ENCODE peak calls at places on chromosomes 11 and 22, in five cellular contexts. X, P, M, G and D are unnamed samples.

GRCh38 chr11:59417023-59417422 is 9.2 kb downstream of the OR5A2 start:
- DNase-seq in X (no peak), P (no peak), M (no peak), G (no peak), D (peak)

GRCh38 chr11:116563028-116563712 is 209.6 kb downstream of the BUD13 start:
- DNase-seq in X (peak), P (no peak), M (no peak), G (no peak), D (no peak)

GRCh38 chr11:57323503-57324153 is 1.1 kb downstream of the TNKS1BP1 start:
- DNase-seq in X (peak), P (no peak), M (no peak), G (no peak), D (no peak)

GRCh38 chr22:24156146-24156914 is 25.0 kb upstream of the SUSD2 start:
- DNase-seq in X (no peak), P (peak), M (no peak), G (peak), D (peak)

GRCh38 chr11:128323381-128323780 is 264.0 kb downstream of the ETS1 start:
- DNase-seq in X (peak), P (no peak), M (no peak), G (peak), D (peak)

GRCh38 chr11:29227816-29228215 is 789.0 kb downstream of the KCNA4 start:
- DNase-seq in X (no peak), P (no peak), M (no peak), G (no peak), D (no peak)

GRCh38 chr11:27153136-27153535 is 112.5 kb downstream of the BBOX1 start:
- DNase-seq in X (no peak), P (no peak), M (no peak), G (no peak), D (no peak)

GRCh38 chr11:16000065-16000464 is 356.3 kb downstream of the SOX6 start:
- DNase-seq in X (no peak), P (no peak), M (no peak), G (no peak), D (no peak)

GRCh38 chr11:83219095-83219494 is 25.6 kb downstream of the ANKRD42 start:
- DNase-seq in X (no peak), P (no peak), M (no peak), G (peak), D (no peak)

GRCh38 chr11:122791411-122791810 is 46.9 kb upstream of the CRTAM start:
- DNase-seq in X (no peak), P (no peak), M (no peak), G (no peak), D (no peak)

GRCh38 chr11:123653405-123653996 is 923 bp downstream of the SCN3B start:
- DNase-seq in X (no peak), P (no peak), M (no peak), G (no peak), D (no peak)

GRCh38 chr11:62062223-62062861 is 61.5 kb upstream of the INCENP start:
- DNase-seq in X (no peak), P (no peak), M (no peak), G (no peak), D (no peak)

GRCh38 chr11:78325274-78325781 is 92.3 kb downstream of the GAB2 start:
- DNase-seq in X (no peak), P (no peak), M (no peak), G (no peak), D (peak)

GRCh38 chr11:100872951-100873350 is 185.9 kb downstream of the ARHGAP42 start:
- DNase-seq in X (no peak), P (no peak), M (no peak), G (no peak), D (no peak)

GRCh38 chr11:42175203-42175602 is 715.8 kb upstream of the LRRC4C start:
- DNase-seq in X (no peak), P (no peak), M (no peak), G (no peak), D (no peak)

GRCh38 chr22:47372111-47372581 is 609.7 kb downstream of the TBC1D22A start:
- DNase-seq in X (no peak), P (no peak), M (peak), G (no peak), D (no peak)

GRCh38 chr22:26172389-26172990 is 3.2 kb downstream of the SEZ6L start:
- DNase-seq in X (peak), P (peak), M (no peak), G (peak), D (peak)

GRCh38 chr11:28965824-28966223 is 857.6 kb downstream of the METTL15 start:
- DNase-seq in X (no peak), P (no peak), M (no peak), G (no peak), D (no peak)

GRCh38 chr11:976431-977160 is 50.9 kb downstream of the AP2A2 start:
- DNase-seq in X (no peak), P (no peak), M (no peak), G (no peak), D (peak)

GRCh38 chr11:19441752-19442553 is 201.2 kb upstream of the E2F8 start:
- DNase-seq in X (no peak), P (no peak), M (no peak), G (no peak), D (no peak)

GRCh38 chr22:48844096-48844675 is 983.5 kb downstream of the BRD1 start:
- DNase-seq in X (no peak), P (no peak), M (no peak), G (no peak), D (no peak)

GRCh38 chr22:31094741-31095140 is 12.6 kb downstream of the SELENOM start:
- DNase-seq in X (no peak), P (no peak), M (no peak), G (no peak), D (no peak)

GRCh38 chr11:26805001-26805400 is 83.1 kb upstream of the SLC5A12 start:
- DNase-seq in X (no peak), P (no peak), M (no peak), G (peak), D (no peak)

GRCh38 chr11:6427516-6427915 is 8.6 kb upstream of the APBB1 start:
- DNase-seq in X (no peak), P (no peak), M (no peak), G (peak), D (no peak)

GRCh38 chr11:61350803-61351202 is 10.9 kb downstream of the CYB561A3 start:
- DNase-seq in X (no peak), P (no peak), M (no peak), G (no peak), D (no peak)

GRCh38 chr11:73585834-73586575 is 11.9 kb downstream of the FAM168A start:
- DNase-seq in X (no peak), P (no peak), M (no peak), G (no peak), D (no peak)

DNA sequence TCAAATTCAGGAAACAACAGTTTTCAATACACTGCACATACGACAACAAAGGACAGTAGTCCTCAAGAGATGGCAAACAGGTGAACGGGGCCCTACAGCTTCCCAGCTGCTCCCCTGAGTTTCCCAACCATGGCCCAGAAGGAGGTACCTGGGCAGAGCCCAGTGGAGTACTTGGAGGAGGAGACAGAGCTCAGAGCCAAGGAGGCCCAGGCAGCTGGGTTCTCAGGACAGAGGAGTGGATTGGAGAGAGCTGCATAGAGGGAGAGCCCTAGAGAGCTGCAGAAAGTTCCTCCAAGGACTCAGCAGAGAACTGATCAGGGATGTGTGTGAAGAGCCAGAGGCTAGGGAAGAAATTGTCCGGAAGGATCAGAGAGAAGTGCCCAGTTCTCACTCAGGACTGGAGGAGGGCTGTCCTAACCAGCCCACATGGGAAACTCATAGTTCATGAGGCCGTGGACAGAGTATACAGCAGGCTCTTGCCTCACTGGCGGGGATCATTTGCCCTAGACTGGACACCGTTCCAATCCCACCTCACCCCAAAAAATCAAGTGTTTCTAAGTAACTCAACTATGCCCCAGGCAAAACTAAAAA is 7.6 kb upstream of the ASCL2 start:
- DNase-seq in X (no peak), P (no peak), M (no peak), G (peak), D (no peak)
- H3K4me3 ChIP-seq in X (no peak), P (no peak), M (no peak), G (no peak), D (no peak)

GRCh38 chr22:35838849-35839646 is 121.4 kb downstream of the APOL5 start:
- DNase-seq in X (peak), P (peak), M (peak), G (peak), D (peak)
- H3K4me3 ChIP-seq in X (no peak), P (peak), M (peak), G (peak), D (no peak)

GRCh38 chr22:29308148-29308790 is 1.8 kb downstream of the GAS2L1 start:
- DNase-seq in X (no peak), P (no peak), M (no peak), G (no peak), D (no peak)

GRCh38 chr22:29307658-29308147 is 1.3 kb downstream of the GAS2L1 start:
- DNase-seq in X (no peak), P (no peak), M (no peak), G (no peak), D (no peak)

GRCh38 chr22:29306830-29307657 is 594 bp downstream of the GAS2L1 start:
- DNase-seq in X (peak), P (peak), M (peak), G (peak), D (peak)

GRCh38 chr22:29305836-29306174 is 645 bp upstream of the GAS2L1 start:
- DNase-seq in X (no peak), P (no peak), M (peak), G (no peak), D (no peak)

GRCh38 chr22:29306175-29306829 is at the start of gene GAS2L1:
- DNase-seq in X (peak), P (peak), M (peak), G (peak), D (peak)
- H3K4me3 ChIP-seq in X (peak), P (peak), M (peak), G (peak), D (peak)

GRCh38 chr11:102306817-102307814 is 10.2 kb upstream of the BIRC3 start:
- DNase-seq in X (peak), P (no peak), M (no peak), G (no peak), D (peak)

GRCh38 chr11:102304686-102305085 is 12.6 kb upstream of the BIRC3 start:
- DNase-seq in X (no peak), P (no peak), M (no peak), G (no peak), D (no peak)

GRCh38 chr11:102306048-102306575 is 11.2 kb upstream of the BIRC3 start:
- DNase-seq in X (peak), P (no peak), M (no peak), G (no peak), D (no peak)

GRCh38 chr11:102305352-102306047 is 11.8 kb upstream of the BIRC3 start:
- DNase-seq in X (no peak), P (no peak), M (no peak), G (no peak), D (no peak)

DNA sequence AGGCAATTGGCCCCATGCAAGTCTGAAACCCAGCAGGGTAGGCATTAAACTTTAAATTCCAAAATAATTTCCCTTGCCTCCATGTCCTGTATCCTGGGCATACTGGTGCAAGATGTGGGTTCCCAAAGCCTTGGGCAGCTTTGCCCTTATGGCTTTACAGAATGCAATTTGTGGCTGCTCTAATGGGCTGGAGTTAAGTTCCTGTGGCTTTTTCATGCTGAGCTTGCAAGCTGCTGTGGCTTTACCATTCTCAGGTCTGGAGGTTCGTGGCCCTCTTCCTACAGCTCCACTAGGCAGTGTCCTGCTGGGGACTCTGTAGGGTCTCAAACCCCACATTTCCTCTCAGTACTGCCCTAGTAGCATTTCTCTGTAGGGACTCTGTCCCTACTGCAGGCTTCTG is 15.0 kb upstream of the BIRC3 start:
- DNase-seq in X (no peak), P (no peak), M (no peak), G (no peak), D (no peak)
- H3K4me3 ChIP-seq in X (no peak), P (no peak), M (no peak), G (no peak), D (no peak)

GRCh38 chr11:45658292-45658991 is 7.0 kb downstream of the CHST1 start:
- DNase-seq in X (peak), P (no peak), M (peak), G (peak), D (no peak)
- H3K4me3 ChIP-seq in X (no peak), P (no peak), M (no peak), G (peak), D (no peak)

GRCh38 chr11:12008790-12009616 is 577 bp upstream of the DKK3 start:
- DNase-seq in X (no peak), P (peak), M (peak), G (peak), D (no peak)

GRCh38 chr11:12007769-12008737 is at the start of gene DKK3:
- DNase-seq in X (no peak), P (peak), M (no peak), G (peak), D (no peak)

GRCh38 chr11:12006552-12007229 is 1.7 kb downstream of the DKK3 start:
- DNase-seq in X (no peak), P (no peak), M (no peak), G (no peak), D (no peak)

GRCh38 chr11:12007230-12007593 is 1.2 kb downstream of the DKK3 start:
- DNase-seq in X (no peak), P (no peak), M (no peak), G (peak), D (no peak)

DNA sequence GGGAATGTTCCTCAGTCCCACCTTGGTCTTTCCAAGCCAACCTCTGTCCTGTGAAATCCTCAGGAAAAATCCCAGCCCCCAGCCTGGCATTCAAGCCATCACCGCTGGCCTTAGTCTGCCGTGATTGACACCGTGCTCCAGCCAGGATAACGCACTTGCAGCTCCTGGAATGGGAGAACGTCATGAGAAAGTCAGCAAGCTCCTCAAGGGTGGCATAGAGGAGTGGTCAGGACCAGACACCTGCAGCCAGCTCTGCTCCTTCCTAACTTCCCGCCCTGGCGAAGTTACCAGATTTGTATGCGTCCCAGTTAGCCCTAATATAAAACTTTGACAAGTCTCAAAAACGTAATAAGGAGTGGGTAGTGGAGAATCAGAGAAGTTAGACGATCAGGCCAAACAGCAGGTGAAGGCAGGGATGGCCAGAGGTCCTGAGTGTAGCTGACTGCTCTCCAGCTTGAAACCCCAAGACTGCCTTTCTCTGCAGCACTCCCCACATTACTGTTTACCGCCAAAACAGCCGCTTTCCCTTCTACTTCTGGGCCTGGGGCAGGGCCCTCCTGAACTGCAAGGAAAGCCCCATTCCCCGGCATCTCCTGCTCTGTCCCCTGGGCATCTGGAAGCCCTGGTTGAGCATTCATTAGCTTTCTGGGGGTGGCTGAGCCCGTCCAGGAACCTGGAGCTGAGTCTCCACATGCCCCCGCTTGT is 1.3 kb upstream of the DKK3 start:
- DNase-seq in X (no peak), P (no peak), M (no peak), G (peak), D (no peak)
- H3K4me3 ChIP-seq in X (no peak), P (peak), M (peak), G (peak), D (no peak)

GRCh38 chr22:36728505-36728904 is 25.0 kb upstream of the CACNG2 start:
- DNase-seq in X (no peak), P (no peak), M (no peak), G (no peak), D (no peak)

GRCh38 chr22:36727110-36727509 is 23.6 kb upstream of the CACNG2 start:
- DNase-seq in X (no peak), P (no peak), M (no peak), G (no peak), D (no peak)

GRCh38 chr22:36726007-36726380 is 22.4 kb upstream of the CACNG2 start:
- DNase-seq in X (no peak), P (no peak), M (no peak), G (no peak), D (no peak)

GRCh38 chr22:36729321-36729720 is 25.8 kb upstream of the CACNG2 start:
- DNase-seq in X (no peak), P (no peak), M (no peak), G (no peak), D (no peak)

DNA sequence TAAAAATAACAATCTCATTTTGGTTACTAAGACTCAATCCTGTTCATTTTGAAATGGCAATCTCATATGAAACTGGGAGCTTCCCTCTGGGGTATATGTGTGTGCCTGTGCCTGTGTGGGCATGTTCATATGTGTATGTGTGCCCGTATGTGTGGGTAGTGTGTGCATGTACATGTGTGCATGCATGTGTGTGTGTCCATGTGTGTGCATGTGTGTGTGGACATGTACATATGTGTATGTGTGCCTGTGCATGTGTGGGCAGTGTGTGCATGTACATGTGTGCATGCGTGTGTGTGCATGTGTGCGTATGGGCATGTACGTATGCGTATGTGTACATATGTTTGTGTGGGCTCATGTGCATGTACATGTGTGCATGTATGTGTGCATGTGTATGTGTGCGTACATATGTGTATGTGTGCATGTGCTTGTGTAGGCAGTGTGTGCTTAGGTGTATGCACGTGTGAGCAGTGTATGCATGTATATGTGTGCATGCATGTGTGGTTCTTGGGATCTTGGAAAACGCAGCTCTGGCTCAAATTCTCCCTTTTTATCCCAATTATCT is 24.5 kb upstream of the CACNG2 start:
- DNase-seq in X (no peak), P (no peak), M (no peak), G (no peak), D (no peak)
- H3K4me3 ChIP-seq in X (no peak), P (no peak), M (no peak), G (no peak), D (no peak)